ENCODE peak calls at places on chromosome 12, in five cellular contexts. V, Q, E, L and D are unnamed samples.

GRCh38 chr12:94649349-94650142 is 811 bp downstream of the TMCC3 start:
- DNase-seq in V (no peak), Q (no peak), E (peak; percentile 83), L (peak; percentile 27), D (peak; percentile 79)

GRCh38 chr12:126608607-126609175 is 1543.5 kb downstream of the AACS start:
- DNase-seq in V (no peak), Q (no peak), E (no peak), L (no peak), D (no peak)

GRCh38 chr12:53171725-53172329 is 8.7 kb upstream of the ZNF740 start:
- DNase-seq in V (peak; percentile 37), Q (no peak), E (no peak), L (peak; percentile 55), D (no peak)

GRCh38 chr12:25933001-25933400 is 25.5 kb upstream of the RASSF8 start:
- DNase-seq in V (no peak), Q (no peak), E (no peak), L (no peak), D (no peak)

GRCh38 chr12:4579305-4580097 is 17.5 kb downstream of the DYRK4 start:
- DNase-seq in V (no peak), Q (peak; percentile 9), E (no peak), L (no peak), D (no peak)

GRCh38 chr12:105524961-105525360 is 194.5 kb downstream of the C12orf75 start:
- DNase-seq in V (no peak), Q (no peak), E (no peak), L (no peak), D (no peak)

GRCh38 chr12:54378791-54379400 is 5.6 kb downstream of the ZNF385A start:
- DNase-seq in V (no peak), Q (no peak), E (peak; percentile 77), L (peak; percentile 49), D (no peak)

GRCh38 chr12:16880864-16881285 is 274.9 kb upstream of the LMO3 start:
- DNase-seq in V (no peak), Q (no peak), E (no peak), L (no peak), D (no peak)

GRCh38 chr12:118361889-118362288 is 10.8 kb downstream of the TAOK3 start:
- DNase-seq in V (no peak), Q (no peak), E (no peak), L (no peak), D (no peak)

GRCh38 chr12:31238764-31239387 is 87.1 kb downstream of the SINHCAF start:
- DNase-seq in V (peak; percentile 58), Q (peak; percentile 56), E (no peak), L (peak; percentile 36), D (no peak)

GRCh38 chr12:127191124-127191523 is 1075.8 kb upstream of the TMEM132C start:
- DNase-seq in V (no peak), Q (peak; percentile 83), E (no peak), L (no peak), D (no peak)

GRCh38 chr12:124917135-124917840 is 2.8 kb upstream of the UBC start:
- DNase-seq in V (peak; percentile 99), Q (peak; percentile 100), E (peak; percentile 98), L (peak; percentile 99), D (peak; percentile 92)

GRCh38 chr12:114691196-114691595 is 7.2 kb upstream of the TBX3 start:
- DNase-seq in V (no peak), Q (no peak), E (no peak), L (no peak), D (no peak)

GRCh38 chr12:3805058-3805457 is 52.1 kb upstream of the CRACR2A start:
- DNase-seq in V (no peak), Q (no peak), E (no peak), L (no peak), D (no peak)

GRCh38 chr12:119179335-119180021 is 747 bp downstream of the HSPB8 start:
- DNase-seq in V (peak; percentile 32), Q (peak; percentile 66), E (no peak), L (peak; percentile 41), D (no peak)

GRCh38 chr12:120598674-120599463 is 17.7 kb upstream of the POP5 start:
- DNase-seq in V (no peak), Q (peak; percentile 32), E (no peak), L (no peak), D (no peak)

GRCh38 chr12:117134059-117134458 is 34.8 kb upstream of the TESC start:
- DNase-seq in V (no peak), Q (no peak), E (no peak), L (no peak), D (no peak)

GRCh38 chr12:75974323-75975273 is 57.0 kb downstream of the PHLDA1 start:
- DNase-seq in V (no peak), Q (no peak), E (no peak), L (no peak), D (no peak)

GRCh38 chr12:59698599-59698998 is 102.8 kb downstream of the SLC16A7 start:
- DNase-seq in V (no peak), Q (peak; percentile 58), E (no peak), L (no peak), D (no peak)

GRCh38 chr12:57518176-57518919 is 2.0 kb downstream of the DDIT3 start:
- DNase-seq in V (no peak), Q (no peak), E (no peak), L (no peak), D (no peak)

DNA sequence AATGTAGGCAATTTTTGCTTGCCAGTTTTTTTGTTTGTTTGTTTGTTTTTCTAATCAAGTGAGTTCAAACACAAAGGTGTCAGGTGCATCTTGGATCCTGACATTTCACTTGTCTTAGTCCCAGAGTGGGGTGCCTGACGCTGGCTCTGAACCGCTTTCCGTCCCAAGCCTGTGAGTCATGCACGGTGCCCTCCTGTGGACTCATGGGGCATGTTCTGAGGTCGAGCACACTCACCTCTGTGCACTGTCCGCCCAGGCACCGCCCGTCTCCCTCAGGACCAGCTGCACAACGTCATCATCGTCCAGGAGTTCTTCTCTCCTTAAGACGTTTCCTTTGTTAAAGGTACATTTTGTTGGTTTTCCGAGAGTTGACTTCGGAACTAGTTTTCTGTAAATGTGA is 98.2 kb downstream of the GLT1D1 start:
- DNase-seq in V (no peak), Q (no peak), E (no peak), L (no peak), D (no peak)
- TF ChIP-seq CTCF in V (no peak), Q (no peak), E (no peak), L (no peak), D (no peak)

GRCh38 chr12:123269395-123269892 is 2.2 kb downstream of the CDK2AP1 start:
- DNase-seq in V (peak; percentile 80), Q (peak; percentile 77), E (peak; percentile 79), L (peak; percentile 66), D (peak; percentile 87)

GRCh38 chr12:123270380-123271181 is 1.1 kb downstream of the CDK2AP1 start:
- DNase-seq in V (no peak), Q (peak; percentile 19), E (peak; percentile 72), L (no peak), D (no peak)

GRCh38 chr12:123269980-123270379 is 1.7 kb downstream of the CDK2AP1 start:
- DNase-seq in V (no peak), Q (no peak), E (no peak), L (no peak), D (no peak)

GRCh38 chr12:123273166-123273565 is 1.5 kb upstream of the CDK2AP1 start:
- DNase-seq in V (no peak), Q (no peak), E (peak; percentile 23), L (no peak), D (no peak)

GRCh38 chr12:123271182-123271491 is 519 bp downstream of the CDK2AP1 start:
- DNase-seq in V (no peak), Q (peak; percentile 49), E (peak; percentile 90), L (peak; percentile 71), D (peak; percentile 80)
- TF ChIP-seq CTCF in V (peak; percentile 77), Q (peak; percentile 59), E (peak; percentile 33), L (peak; percentile 78), D (peak; percentile 70)

GRCh38 chr12:29726321-29726692 is 57.4 kb downstream of the TMTC1 start:
- DNase-seq in V (no peak), Q (no peak), E (no peak), L (no peak), D (no peak)
- TF ChIP-seq CTCF in V (no peak), Q (no peak), E (no peak), L (no peak), D (no peak)

GRCh38 chr12:67068204-67068731 is 200.9 kb upstream of the CAND1 start:
- DNase-seq in V (no peak), Q (no peak), E (no peak), L (no peak), D (no peak)
- TF ChIP-seq CTCF in V (no peak), Q (no peak), E (no peak), L (peak; percentile 6), D (peak; percentile 48)

GRCh38 chr12:20142956-20143355 is 225.4 kb upstream of the PDE3A start:
- DNase-seq in V (no peak), Q (no peak), E (no peak), L (no peak), D (no peak)
- TF ChIP-seq CTCF in V (no peak), Q (no peak), E (no peak), L (no peak), D (peak; percentile 41)

GRCh38 chr12:79033788-79034187 is 169.2 kb downstream of the SYT1 start:
- DNase-seq in V (no peak), Q (no peak), E (no peak), L (no peak), D (no peak)
- TF ChIP-seq CTCF in V (no peak), Q (no peak), E (no peak), L (no peak), D (no peak)